ENCODE peak calls at places on chromosomes 12 and 14, in five cellular contexts. S is NCI-H82; T is stimulated activated CD8-positive, alpha-beta memory T cell treated with anti-CD3 and anti-CD28 coated beads, Interleukin-7, amount 100 ng/mL, for 4 hours; K is GM12891; O is HCT116. M is an unnamed sample.

GRCh38 chr12:106149096-106149784 is 10.5 kb upstream of the NUAK1 start:
- DNase-seq in S (peak), T (no peak), K (no peak), O (peak), M (no peak)

GRCh38 chr12:76909290-76909689 is 30.5 kb upstream of the CSRP2 start:
- DNase-seq in S (no peak), T (no peak), K (no peak), O (no peak), M (no peak)

GRCh38 chr14:61557262-61557661 is 138.1 kb upstream of the HIF1A start:
- DNase-seq in S (no peak), T (no peak), K (no peak), O (no peak), M (no peak)

GRCh38 chr14:71632440-71632946 is 299.7 kb upstream of the RGS6 start:
- DNase-seq in S (no peak), T (no peak), K (no peak), O (no peak), M (no peak)

GRCh38 chr14:102390064-102390463 is 27.3 kb downstream of the TECPR2 start:
- DNase-seq in S (no peak), T (no peak), K (no peak), O (no peak), M (peak)

GRCh38 chr14:76937181-76938091 is 91.1 kb downstream of the IRF2BPL start:
- DNase-seq in S (peak), T (no peak), K (no peak), O (no peak), M (no peak)

GRCh38 chr14:74945261-74945851 is 10.0 kb downstream of the PGF start:
- DNase-seq in S (peak), T (no peak), K (no peak), O (peak), M (peak)

GRCh38 chr14:91288876-91289275 is 44.4 kb upstream of the GPR68 start:
- DNase-seq in S (no peak), T (no peak), K (no peak), O (no peak), M (no peak)

GRCh38 chr12:117313906-117314305 is 47.5 kb downstream of the NOS1 start:
- DNase-seq in S (no peak), T (no peak), K (no peak), O (no peak), M (no peak)

GRCh38 chr12:75571204-75571603 is 59.8 kb upstream of the KRR1 start:
- DNase-seq in S (no peak), T (no peak), K (no peak), O (no peak), M (peak)

GRCh38 chr12:54215990-54216579 is 27.3 kb upstream of the SMUG1 start:
- DNase-seq in S (no peak), T (peak), K (no peak), O (no peak), M (no peak)

GRCh38 chr12:47222960-47223847 is 143.4 kb upstream of the AMIGO2 start:
- DNase-seq in S (peak), T (no peak), K (no peak), O (no peak), M (no peak)

GRCh38 chr14:85409496-85410210 is 120.3 kb upstream of the FLRT2 start:
- DNase-seq in S (no peak), T (no peak), K (no peak), O (no peak), M (no peak)

GRCh38 chr12:46402861-46403731 is 30.5 kb upstream of the SLC38A2 start:
- DNase-seq in S (no peak), T (no peak), K (no peak), O (no peak), M (no peak)

GRCh38 chr12:10242539-10242938 is 29.9 kb downstream of the GABARAPL1 start:
- DNase-seq in S (no peak), T (no peak), K (no peak), O (no peak), M (no peak)

GRCh38 chr12:31362759-31363415 is 36.9 kb upstream of the SINHCAF start:
- DNase-seq in S (peak), T (no peak), K (peak), O (no peak), M (no peak)

GRCh38 chr12:48366131-48366530 is 15.4 kb upstream of the ZNF641 start:
- DNase-seq in S (peak), T (no peak), K (no peak), O (no peak), M (no peak)

GRCh38 chr14:68978550-68978911 is 571 bp downstream of the ACTN1 start:
- DNase-seq in S (peak), T (peak), K (peak), O (no peak), M (no peak)

GRCh38 chr12:58443273-58443980 is 476.9 kb downstream of the LRIG3 start:
- DNase-seq in S (peak), T (no peak), K (no peak), O (peak), M (peak)

GRCh38 chr12:93537769-93538168 is 34.7 kb upstream of the SOCS2 start:
- DNase-seq in S (no peak), T (no peak), K (no peak), O (no peak), M (no peak)

GRCh38 chr12:11953523-11953922 is 117.2 kb upstream of the BCL2L14 start:
- DNase-seq in S (no peak), T (no peak), K (no peak), O (no peak), M (no peak)

GRCh38 chr12:56358836-56359532 is 923 bp downstream of the STAT2 start:
- DNase-seq in S (no peak), T (no peak), K (no peak), O (no peak), M (no peak)

GRCh38 chr14:21395450-21395849 is 11.6 kb upstream of the SUPT16H start:
- DNase-seq in S (no peak), T (no peak), K (no peak), O (no peak), M (no peak)

GRCh38 chr12:6699989-6700645 is 498 bp downstream of the PIANP start:
- DNase-seq in S (peak), T (no peak), K (no peak), O (no peak), M (no peak)

GRCh38 chr12:71439613-71440392 is at the start of gene LGR5:
- DNase-seq in S (peak), T (no peak), K (peak), O (no peak), M (no peak)

GRCh38 chr14:104586832-104587620 is 7.5 kb downstream of the C14orf180 start:
- DNase-seq in S (no peak), T (no peak), K (no peak), O (no peak), M (no peak)

M was measured in dermis microvascular lymphatic vessel endothelial cell.